ENCODE peak calls at places on chromosomes 13 and 19, in six cellular contexts. J is uterus, P is ovary, L is mucosa of descending colon, N is lower lobe of right lung, Q is H9. R is an unnamed sample. For H3K9me3, the result is how much of the 10 kb centered on the place peaks cover.

GRCh38 chr13:43877788-43878187 is 1.8 kb downstream of the CCDC122 start:
- DNase-seq in J (no peak), L (no peak), N (no peak), Q (no peak), P (no peak), R (no peak)

GRCh38 chr13:97367427-97367826 is 66.5 kb upstream of the RAP2A start:
- DNase-seq in J (peak), P (no peak), L (no peak), N (no peak), Q (no peak), R (no peak)

GRCh38 chr13:86882107-86882506 is 789.1 kb upstream of the SLITRK5 start:
- DNase-seq in N (no peak), J (no peak), P (no peak), L (no peak), Q (peak), R (no peak)

GRCh38 chr13:30339721-30340366 is 32.5 kb upstream of the KATNAL1 start:
- DNase-seq in J (peak), L (no peak), P (peak), Q (no peak), N (no peak), R (no peak)

GRCh38 chr19:47790398-47790814 is 11.9 kb downstream of the SELENOW start:
- DNase-seq in Q (peak), N (peak), L (peak), J (peak), P (peak), R (peak)

GRCh38 chr13:39777527-39778061 is 122.1 kb downstream of the COG6 start:
- DNase-seq in Q (no peak), L (peak), P (no peak), N (no peak), J (no peak), R (no peak)

GRCh38 chr13:107650081-107650701 is 565.1 kb downstream of the LIG4 start:
- DNase-seq in Q (peak), J (peak), P (peak), L (peak), N (peak), R (no peak)

GRCh38 chr19:20247016-20247683 is 80.1 kb downstream of the ZNF486 start:
- DNase-seq in P (peak), J (peak), Q (peak), N (no peak), L (peak), R (no peak)

GRCh38 chr13:20146381-20146780 is 14.5 kb downstream of the GJA3 start:
- DNase-seq in P (no peak), L (no peak), J (no peak), Q (no peak), N (no peak), R (no peak)

GRCh38 chr13:27403727-27404385 is 20.6 kb upstream of the GTF3A start:
- DNase-seq in Q (no peak), P (no peak), N (no peak), J (no peak), L (peak), R (no peak)

GRCh38 chr13:112443191-112444000 is 67.2 kb downstream of the SPACA7 start:
- DNase-seq in N (no peak), J (no peak), Q (peak), L (peak), P (no peak), R (no peak)

GRCh38 chr19:16325161-16325527 is 518 bp downstream of the KLF2 start:
- DNase-seq in L (peak), P (no peak), N (peak), Q (peak), J (peak), R (peak)

GRCh38 chr19:4083677-4084546 is 17.2 kb upstream of the ZBTB7A start:
- DNase-seq in Q (peak), J (no peak), L (peak), P (peak), N (peak), R (no peak)

GRCh38 chr13:113837554-113838355 is 26.1 kb downstream of the GAS6 start:
- DNase-seq in J (peak), Q (peak), N (peak), P (peak), L (peak), R (no peak)

GRCh38 chr13:61135583-61135982 is 280.1 kb downstream of the PCDH20 start:
- DNase-seq in P (no peak), L (no peak), Q (no peak), N (no peak), J (no peak), R (no peak)

GRCh38 chr13:34926513-34926912 is 15.6 kb upstream of the NBEA start:
- DNase-seq in L (no peak), J (no peak), P (no peak), Q (no peak), N (no peak), R (no peak)

GRCh38 chr13:94825507-94825906 is 113.2 kb upstream of the SOX21 start:
- DNase-seq in N (no peak), P (peak), L (peak), Q (peak), J (peak), R (no peak)

GRCh38 chr19:1420590-1420989 is 13.2 kb downstream of the DAZAP1 start:
- DNase-seq in J (no peak), P (no peak), N (no peak), L (no peak), Q (no peak), R (no peak)

GRCh38 chr19:50333737-50334617 is 4.8 kb upstream of the KCNC3 start:
- DNase-seq in P (peak), J (peak), L (peak), Q (peak), N (peak), R (peak)

GRCh38 chr19:12985049-12985776 is 10.1 kb upstream of the NFIX start:
- DNase-seq in Q (peak), N (no peak), P (no peak), J (no peak), L (peak), R (no peak)

GRCh38 chr13:112229992-112230872 is 145.9 kb upstream of the SPACA7 start:
- DNase-seq in J (no peak), N (no peak), L (peak), P (no peak), Q (no peak), R (no peak)

GRCh38 chr13:94427313-94427712 is 52.2 kb downstream of the DCT start:
- DNase-seq in L (no peak), J (no peak), Q (no peak), N (no peak), P (no peak), R (no peak)

GRCh38 chr19:57421037-57421436 is 10.1 kb downstream of the ZNF17 start:
- DNase-seq in L (no peak), N (no peak), P (no peak), Q (no peak), J (no peak), R (no peak)
- H3K9me3 ChIP-seq in L (half or more), N (half or more), P (under half), Q (under half), J (under half), R (under half)

DNA sequence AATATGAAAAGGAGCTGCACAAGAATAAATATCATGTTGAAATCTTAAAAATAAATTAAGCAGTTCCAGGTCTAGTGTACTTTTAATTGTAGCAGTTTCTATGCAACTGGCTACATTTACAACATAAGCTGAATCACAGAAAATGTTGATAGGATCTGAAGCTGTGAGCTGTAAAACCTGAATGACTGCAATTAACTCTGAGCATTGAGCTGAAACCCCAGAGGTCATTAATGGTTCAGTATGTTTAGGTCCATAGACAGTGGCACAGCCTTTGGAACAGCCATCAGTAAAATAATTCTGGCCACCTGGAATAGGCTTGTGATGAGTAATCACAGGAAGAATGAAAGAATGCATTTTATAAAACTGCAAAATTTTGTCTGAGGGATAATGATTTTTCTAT is 22.4 kb upstream of the ZNF100 start:
- DNase-seq in Q (no peak), P (no peak), N (no peak), L (no peak), J (no peak), R (no peak)
- H3K9me3 ChIP-seq in Q (under half), P (under half), N (under half), L (under half), J (under half), R (under half)

DNA sequence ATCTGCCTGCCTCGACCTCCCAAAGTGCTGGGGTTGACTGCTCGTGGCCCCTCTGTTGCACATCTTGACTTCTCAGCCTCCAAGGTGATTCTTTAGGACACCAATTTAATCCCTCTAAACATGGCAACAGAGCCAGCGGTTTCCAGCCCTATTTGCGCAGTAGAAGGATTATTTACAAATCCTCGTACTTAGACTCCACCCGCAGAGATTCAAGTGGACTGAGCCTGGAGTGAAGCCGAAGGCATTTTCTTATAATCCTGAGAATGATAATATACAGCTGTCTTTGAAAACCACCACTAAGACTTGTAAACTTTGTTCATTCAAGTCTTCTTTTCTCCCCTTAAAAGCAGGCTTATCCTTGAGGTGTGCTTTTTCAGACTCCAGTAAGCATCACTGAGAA is 4.9 kb upstream of the DPRX start:
- DNase-seq in J (no peak), L (peak), N (no peak), P (no peak), Q (no peak), R (no peak)
- H3K9me3 ChIP-seq in J (under half), L (under half), N (under half), P (under half), Q (under half), R (under half)

DNA sequence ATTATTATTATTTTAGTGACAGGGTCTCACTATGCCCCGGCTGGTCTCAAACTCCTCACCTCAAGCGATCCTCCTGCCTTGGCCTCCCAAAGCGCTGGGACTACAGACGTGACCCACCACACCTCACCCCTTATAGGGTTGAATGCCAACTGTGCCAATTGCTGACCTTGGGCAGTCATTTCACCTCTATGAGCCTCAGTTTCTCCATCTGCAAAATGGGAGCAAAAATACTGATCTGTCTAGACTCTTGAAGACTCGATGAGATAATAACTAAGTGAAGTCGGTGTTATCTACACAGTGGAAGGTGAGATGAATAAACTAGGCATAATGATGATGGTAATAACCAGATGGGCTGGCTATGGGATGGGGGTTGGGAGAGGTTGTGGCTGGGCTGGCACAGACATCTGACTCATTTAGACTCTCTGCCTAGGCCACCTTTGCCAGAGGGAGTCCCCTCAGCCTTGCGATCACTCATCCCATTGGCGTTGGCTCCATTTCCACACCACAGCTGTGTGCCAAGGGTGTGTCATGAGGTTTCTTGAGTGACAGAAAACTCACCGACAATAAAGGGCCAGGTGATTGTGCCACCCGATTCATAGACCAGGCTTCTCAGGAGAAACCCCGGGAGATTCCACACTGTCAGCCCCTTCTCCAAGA is at the start of gene CASP14:
- DNase-seq in Q (no peak), P (no peak), N (no peak), J (no peak), L (no peak), R (no peak)
- H3K9me3 ChIP-seq in Q (under half), P (under half), N (under half), J (under half), L (under half), R (under half)

GRCh38 chr19:43847884-43848283 is 20.8 kb downstream of the ZNF283 start:
- DNase-seq in N (no peak), J (no peak), Q (no peak), P (no peak), L (no peak), R (no peak)
- H3K9me3 ChIP-seq in N (half or more), J (under half), Q (half or more), P (under half), L (half or more), R (under half)

DNA sequence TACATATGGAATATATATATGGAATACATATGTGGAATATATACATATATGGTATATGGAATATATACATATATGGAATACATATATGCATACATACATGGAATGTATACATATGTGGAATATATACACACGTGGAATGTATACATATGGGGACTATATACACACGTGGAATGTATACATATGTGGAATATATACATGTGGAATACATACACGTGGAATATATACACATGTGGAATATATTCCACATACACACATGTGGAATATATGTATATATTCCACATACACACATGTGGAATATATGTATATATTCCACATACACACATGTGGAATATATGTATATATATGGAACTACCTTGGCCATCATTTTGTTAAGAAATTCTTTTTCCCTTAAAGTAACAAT is 31.1 kb downstream of the ZNF571 start:
- DNase-seq in Q (no peak), P (no peak), L (no peak), J (no peak), N (no peak), R (no peak)
- H3K9me3 ChIP-seq in Q (half or more), P (under half), L (half or more), J (under half), N (under half), R (half or more)

DNA sequence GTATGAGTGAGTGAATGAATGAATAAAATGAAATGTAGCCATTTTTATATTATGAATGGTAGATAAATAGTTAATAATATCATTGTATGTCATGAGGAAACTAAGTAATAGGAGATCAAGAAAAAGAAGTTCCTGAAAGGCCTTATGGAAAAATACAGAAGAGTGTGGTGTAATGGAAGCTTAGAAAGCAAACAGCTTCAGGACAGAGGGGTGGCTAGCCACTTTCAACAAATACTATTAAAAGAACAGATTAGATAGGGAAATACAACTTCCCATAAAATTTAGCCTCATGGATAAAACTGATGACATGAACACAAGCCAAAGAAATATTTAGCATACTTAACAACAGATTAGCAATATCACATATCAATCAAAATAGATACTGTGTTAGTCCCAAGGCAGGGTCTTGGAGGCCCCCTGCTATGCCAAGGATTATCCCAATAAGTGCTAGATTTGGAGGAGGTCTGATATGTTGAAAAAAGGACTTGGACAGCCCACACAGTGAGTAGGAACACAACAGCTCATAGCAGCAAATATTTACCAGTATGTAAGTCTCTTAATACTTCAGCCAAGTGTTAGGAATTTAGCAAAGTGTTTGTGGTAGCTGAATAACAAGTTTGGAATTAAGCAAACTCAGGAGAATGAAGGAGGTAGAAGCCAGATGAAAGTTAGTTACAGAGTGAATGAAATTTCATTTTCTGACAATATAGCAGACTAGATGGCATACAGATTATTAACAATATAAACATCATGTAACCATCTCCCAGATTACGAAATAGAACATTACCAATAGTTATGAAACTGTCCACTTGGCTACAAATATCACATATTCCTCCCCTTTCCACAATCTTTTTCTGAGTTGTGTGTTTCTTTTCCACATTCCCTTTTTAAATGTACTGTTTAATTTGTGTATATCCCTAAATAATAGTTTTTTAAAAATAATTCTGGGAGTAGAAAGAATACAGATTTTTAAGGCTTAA is 1632.0 kb downstream of the PCDH9 start:
- DNase-seq in J (no peak), Q (no peak), N (no peak), P (no peak), L (no peak), R (no peak)
- H3K9me3 ChIP-seq in J (under half), Q (under half), N (under half), P (under half), L (under half), R (under half)

DNA sequence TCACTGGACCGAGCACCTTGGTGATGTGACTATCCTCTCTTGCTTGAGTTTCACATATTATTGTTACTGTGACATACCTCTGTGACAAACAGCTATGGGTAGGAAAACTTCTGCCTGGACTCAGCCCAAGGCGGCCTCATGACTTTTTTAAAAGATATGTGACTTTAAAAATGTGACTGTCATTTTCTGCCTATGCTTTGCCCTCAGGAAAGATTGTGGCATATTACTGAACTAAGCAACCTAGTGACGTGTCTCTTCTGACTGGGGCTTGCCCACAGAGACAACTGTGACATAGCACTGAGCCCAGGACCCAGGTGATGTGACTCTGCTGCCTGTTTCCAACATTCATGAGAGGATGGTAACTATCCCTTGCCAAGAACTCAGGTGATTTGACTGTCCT is 84.8 kb downstream of the ZNF728 start:
- DNase-seq in P (no peak), Q (no peak), L (no peak), J (no peak), N (no peak), R (no peak)
- H3K9me3 ChIP-seq in P (under half), Q (half or more), L (half or more), J (under half), N (under half), R (under half)

DNA sequence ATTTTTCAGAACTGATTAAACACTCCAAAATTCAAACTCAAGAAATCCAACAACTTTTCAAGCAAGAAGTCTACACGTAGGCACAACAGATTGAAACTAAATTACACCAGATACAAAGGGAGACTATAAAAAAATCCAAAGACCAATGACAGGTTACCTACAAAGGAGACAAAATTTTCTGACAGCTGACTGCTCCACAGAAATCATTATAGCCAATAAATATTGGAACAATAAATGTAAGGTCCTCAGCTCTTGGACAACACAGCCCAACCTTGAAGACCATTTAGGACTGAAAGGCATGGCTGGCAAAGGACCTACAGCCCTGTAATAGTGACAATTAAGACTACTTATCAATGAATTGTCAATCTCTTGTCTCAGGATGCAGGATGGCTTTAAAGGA is 15.9 kb downstream of the ZNF350 start:
- DNase-seq in N (no peak), L (no peak), Q (no peak), P (no peak), J (no peak), R (no peak)
- H3K9me3 ChIP-seq in N (half or more), L (half or more), Q (half or more), P (under half), J (under half), R (half or more)